ENCODE peak calls at places on chromosome 10, in four cellular contexts. G is PC-3; C is stimulated activated CD4-positive, alpha-beta T cell treated with anti-CD3 and anti-CD28 coated beads, Interleukin-12 subunit alpha, Interleukin-12 subunit beta, amount 100 ng/mL, for 48 hours; A is smooth muscle cell of the brain vasculature. S is an unnamed sample.

GRCh38 chr10:117320050-117320665 is 55.1 kb downstream of the PDZD8 start:
- DNase-seq in G (peak), C (no peak), A (no peak), S (no peak)

GRCh38 chr10:93573051-93573909 is 6.8 kb downstream of the FFAR4 start:
- DNase-seq in G (no peak), C (no peak), A (no peak), S (no peak)

GRCh38 chr10:63264852-63265617 is 131.9 kb downstream of the NRBF2 start:
- DNase-seq in G (peak), C (peak), A (no peak), S (no peak)

GRCh38 chr10:132226586-132227405 is 40.0 kb downstream of the DPYSL4 start:
- DNase-seq in G (no peak), C (no peak), A (no peak), S (no peak)

GRCh38 chr10:122407375-122408125 is 33.0 kb downstream of the PLEKHA1 start:
- DNase-seq in G (no peak), C (peak), A (no peak), S (no peak)

GRCh38 chr10:79444243-79445119 is 943 bp downstream of the ZCCHC24 start:
- DNase-seq in G (peak), C (no peak), A (peak), S (peak)

GRCh38 chr10:101043356-101043707 is 12.3 kb downstream of the SFXN3 start:
- DNase-seq in G (no peak), C (no peak), A (no peak), S (no peak)

GRCh38 chr10:10209152-10209551 is 808.5 kb upstream of the CELF2 start:
- DNase-seq in G (no peak), C (no peak), A (no peak), S (no peak)

GRCh38 chr10:61793760-61794713 is 107.5 kb upstream of the ARID5B start:
- DNase-seq in G (peak), C (no peak), A (no peak), S (no peak)

GRCh38 chr10:115921795-115922194 is 351.2 kb downstream of the GFRA1 start:
- DNase-seq in G (no peak), C (no peak), A (no peak), S (no peak)

GRCh38 chr10:17026686-17027485 is 102.7 kb downstream of the CUBN start:
- DNase-seq in G (peak), C (peak), A (no peak), S (no peak)

GRCh38 chr10:126417220-126417825 is 29.0 kb upstream of the ADAM12 start:
- DNase-seq in G (no peak), C (no peak), A (no peak), S (no peak)

GRCh38 chr10:46079831-46080585 is 33.9 kb upstream of the MSMB start:
- DNase-seq in G (no peak), C (no peak), A (no peak), S (no peak)

GRCh38 chr10:91935886-91936285 is 12.3 kb downstream of the BTAF1 start:
- DNase-seq in G (peak), C (no peak), A (no peak), S (no peak)

GRCh38 chr10:75071164-75071489 is 40.3 kb upstream of the SAMD8 start:
- DNase-seq in G (no peak), C (no peak), A (no peak), S (no peak)

GRCh38 chr10:43061764-43062163 is 15.1 kb upstream of the RET start:
- DNase-seq in G (peak), C (no peak), A (no peak), S (no peak)

GRCh38 chr10:107546239-107546638 is 381.7 kb upstream of the SORCS1 start:
- DNase-seq in G (peak), C (no peak), A (no peak), S (no peak)

GRCh38 chr10:109773818-109774440 is 149.4 kb downstream of the XPNPEP1 start:
- DNase-seq in G (peak), C (no peak), A (peak), S (no peak)

GRCh38 chr10:81179805-81180452 is 642.2 kb downstream of the SH2D4B start:
- DNase-seq in G (peak), C (no peak), A (no peak), S (no peak)

GRCh38 chr10:60203993-60204618 is 185.6 kb downstream of the ANK3 start:
- DNase-seq in G (peak), C (no peak), A (peak), S (no peak)

GRCh38 chr10:112227331-112227961 is 43.9 kb upstream of the GPAM start:
- DNase-seq in G (no peak), C (no peak), A (no peak), S (no peak)

GRCh38 chr10:90032519-90032918 is 331.1 kb downstream of the KIF20B start:
- DNase-seq in G (peak), C (no peak), A (no peak), S (no peak)